ENCODE peak calls at places on chromosome 1, in ten cellular contexts. G is tibial artery; J is ovary; Y is substantia nigra; D is colonic mucosa; H is brain microvascular endothelial cell; E is aorta; P is kidney; C is tibial nerve; W is CD4-positive, alpha-beta memory T cell. B is an unnamed sample.

GRCh38 chr1:111895456-111895855 is 94.0 kb downstream of the KCND3 start:
- DNase-seq in G (no peak), J (no peak), Y (no peak), D (no peak), H (no peak), E (no peak), P (no peak), C (no peak), W (no peak), B (no peak)

GRCh38 chr1:226881515-226882185 is 11.2 kb downstream of the PSEN2 start:
- DNase-seq in G (peak; percentile 51), J (no peak), Y (no peak), D (no peak), H (no peak), E (no peak), P (no peak), C (no peak), W (no peak), B (no peak)

GRCh38 chr1:33501774-33502173 is 29.3 kb downstream of the ZSCAN20 start:
- DNase-seq in G (no peak), J (no peak), Y (no peak), D (no peak), H (no peak), E (no peak), P (no peak), C (no peak), W (no peak), B (no peak)

GRCh38 chr1:32892368-32893197 is 6.3 kb downstream of the HPCA start:
- DNase-seq in G (peak; percentile 48), J (peak; percentile 39), Y (peak; percentile 64), D (peak; percentile 54), H (no peak), E (peak; percentile 41), P (peak; percentile 73), C (no peak), W (no peak), B (no peak)

GRCh38 chr1:200373811-200374231 is 36.0 kb downstream of the ZNF281 start:
- DNase-seq in G (no peak), J (no peak), Y (no peak), D (no peak), H (no peak), E (no peak), P (no peak), C (no peak), W (no peak), B (no peak)

GRCh38 chr1:234988160-234988528 is 140.5 kb downstream of the TOMM20 start:
- DNase-seq in G (no peak), J (no peak), Y (no peak), D (no peak), H (no peak), E (no peak), P (no peak), C (no peak), W (no peak), B (no peak)

GRCh38 chr1:80931178-80931577 is 869.6 kb upstream of the ADGRL2 start:
- DNase-seq in G (no peak), J (no peak), Y (no peak), D (no peak), H (no peak), E (no peak), P (no peak), C (no peak), W (no peak), B (no peak)

GRCh38 chr1:26200413-26200812 is 10.0 kb downstream of the CATSPER4 start:
- DNase-seq in G (no peak), J (no peak), Y (no peak), D (no peak), H (no peak), E (no peak), P (no peak), C (no peak), W (no peak), B (no peak)

GRCh38 chr1:235942979-235943575 is 76.4 kb upstream of the LYST start:
- DNase-seq in G (no peak), J (no peak), Y (no peak), D (peak; percentile 3), H (no peak), E (no peak), P (no peak), C (no peak), W (no peak), B (no peak)

GRCh38 chr1:211476200-211476849 is 15.6 kb downstream of the RD3 start:
- DNase-seq in G (no peak), J (peak; percentile 56), Y (peak; percentile 22), D (peak; percentile 84), H (peak; percentile 78), E (peak; percentile 83), P (peak; percentile 81), C (peak; percentile 48), W (peak; percentile 70), B (peak; percentile 77)

GRCh38 chr1:1573843-1574720 is 581 bp downstream of the SSU72 start:
- DNase-seq in G (peak; percentile 78), J (peak; percentile 56), Y (peak; percentile 82), D (peak; percentile 63), H (peak; percentile 51), E (peak; percentile 78), P (peak; percentile 88), C (no peak), W (peak; percentile 74), B (peak; percentile 46)

DNA sequence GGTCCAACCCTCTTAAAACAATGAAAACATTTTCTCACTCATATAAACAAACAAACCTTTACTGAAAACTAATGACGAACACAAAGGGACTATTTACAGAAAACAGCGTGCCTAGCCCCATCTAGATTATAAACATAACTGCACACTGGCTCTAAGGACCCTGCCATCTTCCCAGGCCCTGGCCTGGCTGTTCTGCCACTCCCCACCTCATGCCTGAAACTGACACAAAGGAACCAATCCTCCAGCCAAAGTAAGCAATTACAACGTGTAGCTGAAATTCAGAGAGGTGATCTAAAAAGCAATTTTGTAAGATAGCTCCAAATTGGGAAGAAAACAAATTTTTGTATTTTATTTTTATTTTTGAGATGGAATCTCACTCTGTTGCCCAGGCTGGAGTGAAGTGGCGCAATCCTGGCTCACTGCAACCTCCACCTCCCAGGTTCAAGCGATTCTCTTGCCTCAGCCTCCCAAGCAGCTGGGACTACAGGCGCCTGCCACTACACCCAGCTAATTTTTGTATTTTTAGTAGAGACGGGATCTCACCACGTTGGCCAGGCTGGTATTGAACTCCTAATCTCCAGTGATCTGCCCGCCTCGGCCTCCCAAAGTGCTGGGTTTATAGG is 40.8 kb downstream of the CAPZB start:
- DNase-seq in G (no peak), J (no peak), Y (no peak), D (no peak), H (no peak), E (no peak), P (no peak), C (no peak), W (no peak), B (no peak)
- H3K27ac ChIP-seq in G (peak overlapping the region; percentile 89), J (peak overlapping the region; percentile 37), Y (peak overlapping the region; percentile 42), D (no peak overlapping the region), H (no peak overlapping the region), E (no peak overlapping the region), P (no peak overlapping the region), C (peak overlapping the region; percentile 76), W (no peak overlapping the region), B (no peak overlapping the region)

DNA sequence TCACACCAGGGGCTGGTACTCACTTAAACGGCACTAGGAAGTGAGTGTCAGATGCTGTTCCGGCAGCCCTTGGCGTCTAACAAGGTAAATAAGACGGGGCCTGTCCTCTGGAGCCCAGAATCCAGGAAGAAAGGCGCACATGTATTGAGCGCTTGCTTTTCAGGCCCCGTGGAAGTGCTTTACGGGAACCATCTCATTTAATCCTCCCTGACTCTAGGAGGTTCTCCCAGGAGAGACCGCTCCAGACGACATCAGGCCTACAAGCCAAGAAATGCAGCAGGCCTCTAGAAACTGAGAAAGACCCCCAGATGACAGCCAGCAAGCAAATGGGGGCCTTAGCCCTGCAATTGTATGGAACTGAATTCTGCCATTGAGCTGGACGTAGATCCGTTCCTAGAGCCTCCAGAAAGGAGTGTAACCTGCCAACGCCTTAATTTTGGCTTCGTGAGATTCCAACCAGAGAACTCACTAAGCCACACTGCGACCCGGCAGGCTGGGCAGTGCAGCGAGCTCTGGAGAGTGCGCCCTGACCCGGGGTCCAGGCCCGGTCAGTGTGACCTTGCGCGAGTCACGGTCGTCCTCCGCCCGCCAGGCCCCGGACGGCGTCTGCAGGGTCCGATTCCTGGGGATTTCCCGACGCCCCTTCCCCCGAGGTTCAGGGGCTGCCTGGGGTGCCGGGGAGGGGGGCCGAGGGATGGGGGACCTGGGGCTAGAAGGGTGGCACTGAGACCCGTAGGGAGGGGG is 532 bp upstream of the MANEAL start:
- DNase-seq in G (no peak), J (no peak), Y (no peak), D (no peak), H (no peak), E (no peak), P (no peak), C (no peak), W (no peak), B (no peak)
- H3K27ac ChIP-seq in G (no peak overlapping the region), J (no peak overlapping the region), Y (no peak overlapping the region), D (no peak overlapping the region), H (no peak overlapping the region), E (no peak overlapping the region), P (no peak overlapping the region), C (no peak overlapping the region), W (no peak overlapping the region), B (no peak overlapping the region)

GRCh38 chr1:89260042-89260441 is 12.6 kb downstream of the GBP5 start:
- DNase-seq in G (no peak), J (no peak), Y (no peak), D (no peak), H (no peak), E (no peak), P (no peak), C (no peak), W (no peak), B (no peak)
- H3K27ac ChIP-seq in G (peak overlapping the region; percentile 33), J (no peak overlapping the region), Y (no peak overlapping the region), D (no peak overlapping the region), H (no peak overlapping the region), E (no peak overlapping the region), P (no peak overlapping the region), C (no peak overlapping the region), W (peak overlapping the region; percentile 25), B (no peak overlapping the region)

GRCh38 chr1:8026976-8027747 is 1.1 kb upstream of the ERRFI1 start:
- DNase-seq in G (peak; percentile 82), J (peak; percentile 85), Y (no peak), D (peak; percentile 73), H (peak; percentile 73), E (peak; percentile 70), P (peak; percentile 86), C (no peak), W (no peak), B (peak; percentile 93)
- H3K27ac ChIP-seq in G (peak overlapping the region; percentile 98), J (peak overlapping the region; percentile 94), Y (peak overlapping the region; percentile 87), D (peak overlapping the region; percentile 68), H (peak overlapping the region; percentile 97), E (peak overlapping the region; percentile 90), P (peak overlapping the region; percentile 90), C (peak overlapping the region; percentile 96), W (no peak overlapping the region), B (peak overlapping the region; percentile 98)